ENCODE peak calls at places on chromosomes 6 and 20, in five cellular contexts. D is A549, Z is fibroblast of lung, E is heart right ventricle, J is SJSA1. S is an unnamed sample.

GRCh38 chr6:12415980-12416598 is 125.9 kb downstream of the EDN1 start:
- DNase-seq in E (no peak), Z (peak; percentile 39), D (peak; percentile 82), J (no peak), S (no peak)

GRCh38 chr6:137723273-137724017 is 143.6 kb upstream of the TNFAIP3 start:
- DNase-seq in Z (no peak), E (no peak), D (no peak), J (no peak), S (no peak)

GRCh38 chr6:152637422-152638047 is 373 bp upstream of the SYNE1 start:
- DNase-seq in D (peak; percentile 5), J (no peak), E (no peak), Z (peak; percentile 14), S (no peak)

GRCh38 chr6:111092006-111092405 is 4.7 kb downstream of the SLC16A10 start:
- DNase-seq in D (no peak), E (no peak), Z (no peak), J (no peak), S (peak; percentile 57)

GRCh38 chr6:89475634-89476033 is 42.7 kb downstream of the ANKRD6 start:
- DNase-seq in D (no peak), Z (peak; percentile 27), E (no peak), J (no peak), S (no peak)

GRCh38 chr20:53493201-53493908 is 100.3 kb downstream of the ZNF217 start:
- DNase-seq in E (no peak), Z (no peak), J (no peak), D (no peak), S (no peak)

GRCh38 chr6:10801224-10801848 is 37.0 kb downstream of the MAK start:
- DNase-seq in J (peak; percentile 49), Z (peak; percentile 33), E (peak; percentile 27), D (peak; percentile 60), S (peak; percentile 28)

GRCh38 chr6:127186889-127187288 is 68.4 kb downstream of the RSPO3 start:
- DNase-seq in D (peak; percentile 31), E (peak; percentile 43), J (no peak), Z (no peak), S (peak; percentile 6)

GRCh38 chr6:124148225-124148624 is 344.6 kb downstream of the NKAIN2 start:
- DNase-seq in J (no peak), E (no peak), D (no peak), Z (no peak), S (no peak)

GRCh38 chr6:56984884-56985283 is 30.0 kb downstream of the BEND6 start:
- DNase-seq in D (no peak), Z (no peak), J (no peak), E (no peak), S (no peak)

DNA sequence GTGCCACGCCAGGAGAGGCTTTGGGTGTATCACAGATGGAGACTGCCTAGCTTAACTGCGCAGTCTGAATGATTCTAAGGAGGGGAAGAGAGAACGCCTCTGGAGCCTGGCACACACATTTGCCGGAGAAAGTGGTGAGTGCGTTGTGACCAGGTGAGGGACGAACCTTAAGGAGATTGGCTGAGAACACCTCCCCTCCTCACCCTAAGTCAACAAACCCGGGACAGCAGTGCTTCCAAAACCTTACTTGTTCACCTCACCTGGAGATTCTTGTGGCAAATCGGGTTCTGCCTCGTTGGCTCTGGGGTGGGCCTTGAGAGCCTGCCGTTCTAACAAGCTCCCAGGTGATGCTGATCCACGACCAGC is 9.4 kb downstream of the SYNJ2 start:
- DNase-seq in E (no peak), Z (no peak), D (no peak), J (no peak), S (no peak)
- H3K9me3 ChIP-seq in E (no peaks in the 10 kb centered on the region), Z (no peaks in the 10 kb centered on the region), D (no peaks in the 10 kb centered on the region), J (no peaks in the 10 kb centered on the region), S (no peaks in the 10 kb centered on the region)

GRCh38 chr20:25485872-25486271 is 78.4 kb downstream of the GINS1 start:
- DNase-seq in J (no peak), D (no peak), E (no peak), Z (no peak), S (no peak)
- H3K27ac ChIP-seq in J (no peak overlapping the region), D (no peak overlapping the region), E (no peak overlapping the region), Z (no peak overlapping the region), S (no peak overlapping the region)

GRCh38 chr6:63730311-63730710 is 94.7 kb downstream of the PHF3 start:
- DNase-seq in Z (no peak), E (no peak), D (no peak), J (no peak), S (no peak)

GRCh38 chr6:63731946-63732735 is 96.5 kb downstream of the PHF3 start:
- DNase-seq in E (no peak), Z (peak; percentile 51), J (no peak), D (no peak), S (no peak)

GRCh38 chr6:63739094-63739687 is 103.6 kb downstream of the PHF3 start:
- DNase-seq in J (no peak), Z (no peak), E (no peak), D (no peak), S (no peak)

GRCh38 chr6:63740709-63741108 is 105.1 kb downstream of the PHF3 start:
- DNase-seq in D (no peak), J (no peak), E (no peak), Z (peak; percentile 90), S (no peak)

GRCh38 chr6:63734923-63735322 is 99.3 kb downstream of the PHF3 start:
- DNase-seq in D (no peak), E (no peak), Z (no peak), J (no peak), S (no peak)
- H3K9me3 ChIP-seq in D (no peaks in the 10 kb centered on the region), E (no peaks in the 10 kb centered on the region), Z (no peaks in the 10 kb centered on the region), J (no peaks in the 10 kb centered on the region), S (no peaks in the 10 kb centered on the region)

DNA sequence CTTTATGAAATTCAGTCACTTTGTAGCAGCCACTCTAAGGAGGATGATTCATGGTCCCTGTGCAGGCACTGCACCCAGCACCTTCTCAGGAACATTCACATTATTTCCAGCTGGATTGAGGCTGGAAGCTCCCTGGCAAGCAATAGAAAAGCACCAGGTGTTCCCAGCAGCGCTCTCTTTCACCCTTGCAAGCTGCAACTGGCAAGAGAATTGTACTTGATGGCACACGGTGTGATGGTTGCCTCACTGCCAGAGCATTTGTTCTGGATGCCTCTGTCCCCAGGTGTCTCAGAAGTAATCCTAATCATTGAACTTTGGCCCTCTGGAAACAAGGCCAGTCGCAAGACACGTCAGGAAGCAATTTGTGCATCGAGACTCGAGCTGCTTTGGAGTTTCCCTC is 24.9 kb upstream of the PHACTR2 start:
- DNase-seq in Z (no peak), J (no peak), E (no peak), D (no peak), S (no peak)
- H3K27ac ChIP-seq in Z (no peak overlapping the region), J (no peak overlapping the region), E (no peak overlapping the region), D (no peak overlapping the region), S (no peak overlapping the region)

GRCh38 chr20:31236953-31237352 is 20.5 kb upstream of the DEFB115 start:
- DNase-seq in D (no peak), E (no peak), J (no peak), Z (no peak), S (no peak)
- H3K9me3 ChIP-seq in D (peaks cover 5% of the 10 kb centered on the region), E (no peaks in the 10 kb centered on the region), J (peaks cover 35% of the 10 kb centered on the region), Z (peaks cover 3% of the 10 kb centered on the region), S (no peaks in the 10 kb centered on the region)

GRCh38 chr20:61621381-61621780 is 369.3 kb downstream of the CDH4 start:
- DNase-seq in E (no peak), J (no peak), Z (no peak), D (no peak), S (no peak)
- H3K27ac ChIP-seq in E (no peak overlapping the region), J (no peak overlapping the region), Z (no peak overlapping the region), D (no peak overlapping the region), S (no peak overlapping the region)

GRCh38 chr6:165090206-165090605 is 219.2 kb downstream of the C6orf118 start:
- DNase-seq in D (no peak), Z (no peak), E (no peak), J (no peak), S (no peak)

GRCh38 chr6:165086746-165087145 is 222.7 kb downstream of the C6orf118 start:
- DNase-seq in Z (no peak), E (no peak), J (no peak), D (no peak), S (no peak)

GRCh38 chr6:165092881-165093595 is 216.4 kb downstream of the C6orf118 start:
- DNase-seq in D (peak; percentile 22), J (peak; percentile 93), Z (no peak), E (no peak), S (no peak)

GRCh38 chr6:165096209-165096608 is 213.2 kb downstream of the C6orf118 start:
- DNase-seq in D (no peak), J (no peak), Z (no peak), E (no peak), S (no peak)

GRCh38 chr6:165091121-165091785 is 218.2 kb downstream of the C6orf118 start:
- DNase-seq in Z (no peak), D (no peak), E (no peak), J (peak; percentile 92), S (no peak)
- H3K9me3 ChIP-seq in Z (peaks cover 2% of the 10 kb centered on the region), D (no peaks in the 10 kb centered on the region), E (no peaks in the 10 kb centered on the region), J (peaks cover 5% of the 10 kb centered on the region), S (no peaks in the 10 kb centered on the region)

GRCh38 chr6:100226811-100227210 is 232.8 kb upstream of the MCHR2 start:
- DNase-seq in D (no peak), J (no peak), E (no peak), Z (no peak), S (no peak)

GRCh38 chr6:100230976-100231316 is 233.8 kb downstream of the SIM1 start:
- DNase-seq in D (peak; percentile 2), Z (peak; percentile 63), J (no peak), E (no peak), S (no peak)

GRCh38 chr6:100230115-100230975 is 234.4 kb downstream of the SIM1 start:
- DNase-seq in D (no peak), Z (no peak), J (no peak), E (no peak), S (no peak)

GRCh38 chr6:100229512-100229911 is 235.2 kb downstream of the SIM1 start:
- DNase-seq in E (no peak), Z (no peak), D (peak; percentile 7), J (no peak), S (no peak)

DNA sequence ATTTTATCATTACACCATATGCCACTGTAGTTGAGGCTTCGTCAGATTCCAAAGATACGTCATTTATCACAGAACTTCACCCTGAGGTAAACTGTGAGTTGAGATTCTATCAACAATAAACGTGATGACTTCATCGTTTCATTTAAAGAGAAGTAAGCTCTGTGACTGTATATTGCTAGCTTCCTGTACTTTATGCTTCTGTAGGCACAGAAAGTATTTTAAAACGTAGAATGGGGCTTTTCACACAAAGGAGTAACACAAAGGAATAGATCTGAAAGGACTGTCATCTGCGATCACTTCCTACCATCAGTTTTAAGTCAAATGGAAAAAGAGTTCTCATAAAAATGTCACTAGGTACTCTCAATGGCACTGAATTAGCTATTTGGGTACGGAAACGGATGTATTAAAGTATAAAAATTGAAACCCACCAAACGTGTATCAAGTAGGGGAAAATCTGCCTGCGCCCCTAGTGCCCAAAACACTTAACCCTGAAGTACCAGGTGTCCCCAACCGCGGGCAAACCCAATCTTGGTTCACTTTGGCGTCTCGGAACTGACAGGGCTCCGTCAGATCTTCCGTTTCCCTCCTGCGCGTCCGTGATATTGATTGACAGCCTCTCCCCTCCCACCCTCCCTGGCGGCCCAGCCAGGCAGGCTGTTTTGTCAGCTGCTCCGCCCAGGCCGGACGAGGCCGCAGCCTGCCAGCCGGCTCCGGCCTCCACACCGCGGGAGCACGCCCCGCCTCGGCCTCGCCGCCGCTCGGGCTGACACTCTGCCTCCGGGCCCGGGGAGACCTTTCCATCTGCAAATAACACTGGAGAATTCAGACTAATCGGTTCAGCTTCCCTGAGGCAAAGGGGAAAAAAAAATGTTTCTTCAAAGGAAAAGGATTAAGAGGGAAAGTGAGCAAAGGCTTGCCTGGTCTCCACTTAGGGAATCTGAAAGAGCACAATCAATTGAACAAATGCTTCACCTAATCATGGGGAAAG is 234.7 kb upstream of the MCHR2 start:
- DNase-seq in D (peak; percentile 78), E (peak; percentile 40), Z (peak; percentile 75), J (peak; percentile 77), S (peak; percentile 40)
- H3K27ac ChIP-seq in D (peak overlapping the region; percentile 87), E (no peak overlapping the region), Z (peak overlapping the region; percentile 16), J (peak overlapping the region; percentile 67), S (no peak overlapping the region)